ENCODE peak calls at places on chromosomes 13 and 19, in six cellular contexts. F is left ventricle myocardium inferior, U is mammary epithelial cell, D is GM23338, L is neural progenitor cell, J is nephron progenitor cell. C is an unnamed sample.
A peak's percentile ranks its signal among the peaks of the same experiment; 100 is the strongest.

GRCh38 chr13:81917829-81918228 is 1576.9 kb upstream of the SPRY2 start:
- DNase-seq in F (no peak), U (no peak), D (peak; percentile 46), L (no peak), J (no peak), C (no peak)

GRCh38 chr19:41302624-41303351 is 7.2 kb upstream of the CCDC97 start:
- DNase-seq in F (no peak), U (no peak), D (no peak), L (no peak), J (no peak), C (no peak)

GRCh38 chr13:100461309-100462035 is 127.1 kb downstream of the GGACT start:
- DNase-seq in F (no peak), U (no peak), D (peak; percentile 40), L (peak; percentile 78), J (no peak), C (no peak)

GRCh38 chr13:45004096-45004495 is 14.8 kb downstream of the GPALPP1 start:
- DNase-seq in F (no peak), U (no peak), D (no peak), L (no peak), J (no peak), C (no peak)

GRCh38 chr19:16369664-16370576 is 45.3 kb downstream of the KLF2 start:
- DNase-seq in F (no peak), U (no peak), D (no peak), L (no peak), J (no peak), C (no peak)

GRCh38 chr13:80509264-80509663 is 168.3 kb upstream of the SPRY2 start:
- DNase-seq in F (no peak), U (no peak), D (no peak), L (no peak), J (no peak), C (no peak)

GRCh38 chr19:2261438-2262172 is 5.4 kb upstream of the JSRP1 start:
- DNase-seq in F (no peak), U (no peak), D (peak; percentile 66), L (peak; percentile 48), J (no peak), C (no peak)

GRCh38 chr13:41075034-41075433 is 13.7 kb downstream of the WBP4 start:
- DNase-seq in F (no peak), U (no peak), D (peak; percentile 68), L (peak; percentile 46), J (peak; percentile 26), C (no peak)

GRCh38 chr19:12617646-12618045 is 6.9 kb downstream of the ZNF791 start:
- DNase-seq in F (no peak), U (no peak), D (no peak), L (no peak), J (no peak), C (no peak)

GRCh38 chr13:19794552-19795143 is 11.9 kb upstream of the PSPC1 start:
- DNase-seq in F (no peak), U (peak; percentile 70), D (peak; percentile 91), L (no peak), J (no peak), C (no peak)

GRCh38 chr13:99125335-99125915 is 75.2 kb upstream of the UBAC2 start:
- DNase-seq in F (no peak), U (no peak), D (no peak), L (no peak), J (no peak), C (no peak)

GRCh38 chr13:112145221-112146072 is 78.5 kb downstream of the SOX1 start:
- DNase-seq in F (no peak), U (no peak), D (no peak), L (no peak), J (no peak), C (no peak)

GRCh38 chr13:90443268-90443667 is 904.2 kb upstream of the MIR17HG start:
- DNase-seq in F (no peak), U (no peak), D (no peak), L (no peak), J (no peak), C (no peak)

GRCh38 chr19:44512326-44513298 is 12.3 kb upstream of the ZNF180 start:
- DNase-seq in F (no peak), U (peak; percentile 61), D (peak; percentile 78), L (peak; percentile 69), J (peak; percentile 66), C (peak; percentile 54)

GRCh38 chr13:90792335-90792734 is 555.2 kb upstream of the MIR17HG start:
- DNase-seq in F (no peak), U (peak; percentile 46), D (no peak), L (no peak), J (no peak), C (no peak)

GRCh38 chr13:94708971-94709614 is 3.3 kb downstream of the SOX21 start:
- DNase-seq in F (no peak), U (no peak), D (peak; percentile 48), L (no peak), J (no peak), C (no peak)

GRCh38 chr13:19766637-19767036 is 16.1 kb downstream of the PSPC1 start:
- DNase-seq in F (no peak), U (no peak), D (peak; percentile 39), L (peak; percentile 68), J (no peak), C (no peak)

GRCh38 chr19:58003153-58003828 is 671 bp upstream of the ZNF606 start:
- DNase-seq in F (no peak), U (no peak), D (peak; percentile 53), L (no peak), J (no peak), C (no peak)

GRCh38 chr13:66520511-66521390 is 709.4 kb downstream of the PCDH9 start:
- DNase-seq in F (no peak), U (no peak), D (no peak), L (no peak), J (no peak), C (no peak)

GRCh38 chr13:30745917-30746686 is 10.8 kb downstream of the ALOX5AP start:
- DNase-seq in F (no peak), U (peak; percentile 11), D (no peak), L (no peak), J (peak; percentile 33), C (no peak)

GRCh38 chr13:66077286-66077685 is 1152.8 kb downstream of the PCDH9 start:
- DNase-seq in F (no peak), U (no peak), D (no peak), L (no peak), J (no peak), C (no peak)

GRCh38 chr19:38831142-38831605 is 420 bp downstream of the ECH1 start:
- DNase-seq in F (peak; percentile 76), U (peak; percentile 86), D (peak; percentile 57), L (peak; percentile 56), J (peak; percentile 33), C (peak; percentile 92)

GRCh38 chr13:21034602-21035190 is 26.7 kb downstream of the LATS2 start:
- DNase-seq in F (peak; percentile 42), U (no peak), D (peak; percentile 63), L (peak; percentile 35), J (peak; percentile 32), C (no peak)

GRCh38 chr13:73793361-73793760 is 340.8 kb downstream of the KLF12 start:
- DNase-seq in F (no peak), U (no peak), D (no peak), L (no peak), J (no peak), C (no peak)

GRCh38 chr19:4177146-4177545 is 5.2 kb downstream of the SIRT6 start:
- DNase-seq in F (no peak), U (no peak), D (no peak), L (no peak), J (no peak), C (no peak)

GRCh38 chr13:35987572-35988513 is 143.3 kb downstream of the DCLK1 start:
- DNase-seq in F (no peak), U (no peak), D (peak; percentile 63), L (no peak), J (no peak), C (no peak)

GRCh38 chr19:4012975-4013634 is 5.6 kb downstream of the PIAS4 start:
- DNase-seq in F (no peak), U (no peak), D (no peak), L (no peak), J (no peak), C (no peak)

GRCh38 chr13:64470751-64471150 is 2759.4 kb downstream of the PCDH9 start:
- DNase-seq in F (no peak), U (no peak), D (no peak), L (no peak), J (no peak), C (no peak)
- TF ChIP-seq CTCF in F (no peak), U (no peak), D (no peak), L (no peak), J (no peak), C (no peak)

DNA sequence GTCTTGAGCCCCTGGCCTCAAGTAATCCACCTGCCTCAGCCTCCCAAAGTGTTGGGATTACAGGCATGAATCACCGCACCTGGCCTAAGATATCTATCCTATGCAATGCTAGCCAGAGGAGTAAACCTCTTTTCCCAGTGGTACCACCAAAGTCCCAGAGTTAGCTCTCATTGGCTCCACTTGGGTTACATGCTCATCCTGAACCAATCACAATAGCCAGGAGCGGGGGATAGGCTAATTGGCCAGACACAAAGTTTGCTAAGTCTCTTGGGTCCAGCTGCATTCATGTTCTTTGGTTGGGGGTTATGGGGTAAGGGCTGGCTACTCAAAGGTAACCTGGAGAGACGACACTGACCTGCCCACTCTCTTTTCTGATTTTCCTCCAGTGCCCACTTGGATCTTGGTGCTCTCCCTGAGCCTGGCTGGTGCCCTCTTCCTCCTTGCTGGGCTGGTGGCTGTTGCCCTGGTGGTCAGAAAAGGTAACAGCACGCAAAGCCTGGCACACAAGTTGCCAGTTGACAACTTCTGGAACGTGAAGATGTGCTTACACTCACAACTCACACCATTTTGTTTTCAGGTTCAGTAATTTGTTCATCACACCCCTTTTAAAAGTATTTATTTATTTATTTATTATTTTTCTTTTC is 7.8 kb downstream of the C19orf38 start:
- DNase-seq in F (no peak), U (no peak), D (peak; percentile 77), L (peak; percentile 44), J (peak; percentile 25), C (no peak)
- TF ChIP-seq CTCF in F (peak; percentile 46), U (peak; percentile 63), D (peak; percentile 75), L (peak; percentile 58), J (peak; percentile 48), C (peak; percentile 75)

GRCh38 chr13:70795484-70795883 is 687.2 kb upstream of the KLHL1 start:
- DNase-seq in F (no peak), U (no peak), D (no peak), L (no peak), J (no peak), C (no peak)
- TF ChIP-seq CTCF in F (no peak), U (no peak), D (peak; percentile 34), L (peak; percentile 27), J (peak; percentile 7), C (no peak)

GRCh38 chr19:5520501-5520900 is 47.3 kb downstream of the TINCR start:
- DNase-seq in F (no peak), U (no peak), D (no peak), L (no peak), J (no peak), C (no peak)

GRCh38 chr19:5519076-5519475 is 48.7 kb downstream of the TINCR start:
- DNase-seq in F (no peak), U (no peak), D (no peak), L (no peak), J (no peak), C (no peak)

GRCh38 chr19:5514001-5514400 is 53.8 kb downstream of the TINCR start:
- DNase-seq in F (no peak), U (no peak), D (no peak), L (no peak), J (no peak), C (no peak)

DNA sequence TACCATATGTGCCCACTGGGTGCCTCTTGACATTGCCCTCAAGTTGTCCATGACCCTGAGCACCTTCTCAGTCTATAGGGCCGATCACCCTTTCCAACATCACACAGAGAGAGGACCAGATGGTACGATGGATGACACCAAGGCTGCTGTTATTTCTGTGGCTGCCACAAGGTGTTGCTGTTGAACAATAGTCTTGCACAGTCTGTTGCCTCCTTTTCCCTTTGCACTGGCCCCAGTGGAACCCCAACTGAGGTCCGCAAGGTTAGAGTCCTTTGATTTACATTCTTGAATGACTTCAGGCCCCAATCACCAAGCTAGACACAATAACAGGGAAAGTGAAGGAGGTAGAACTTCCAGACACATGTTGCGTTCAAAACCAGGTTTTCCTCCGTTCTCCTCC is 52.0 kb downstream of the TINCR start:
- DNase-seq in F (no peak), U (no peak), D (peak; percentile 66), L (no peak), J (no peak), C (no peak)
- TF ChIP-seq CTCF in F (no peak), U (no peak), D (peak; percentile 69), L (peak; percentile 55), J (no peak), C (peak; percentile 45)